ENCODE peak calls at places on chromosomes 11 and 22, in ten cellular contexts. One of them, this sample, is unnamed.

GRCh38 chr11:120239713-120240640 is at the start of gene POU2F3:
- DNase-seq in NCI-H345: peak
- DNase-seq in natural killer cell treated with Interleukin-12 subunit alpha and Interleukin-12 subunit beta and Interleukin-15 and Interleukin-18, amount 100 ng/mL, for 72 hours: no peak
- DNase-seq in OCI-LY7: no peak
- DNase-seq in NCI-H2171: peak
- DNase-seq in activated T-helper 9 cell treated with anti-CD3 and anti-CD28 coated beads, Interleukin-2, amount 50 U/mL, for 16 hours: no peak
- DNase-seq in CD14-positive monocyte: no peak
- DNase-seq in NCI-H1417: peak
- DNase-seq in cardiac muscle cell: peak
- DNase-seq in left colon: no peak
- DNase-seq in this sample: no peak

GRCh38 chr11:15599376-15599775 is 484.7 kb downstream of the INSC start:
- DNase-seq in NCI-H1417: no peak
- DNase-seq in CD14-positive monocyte: no peak
- DNase-seq in NCI-H345: no peak
- DNase-seq in activated T-helper 9 cell treated with anti-CD3 and anti-CD28 coated beads, Interleukin-2, amount 50 U/mL, for 16 hours: no peak
- DNase-seq in left colon: no peak
- DNase-seq in natural killer cell treated with Interleukin-12 subunit alpha and Interleukin-12 subunit beta and Interleukin-15 and Interleukin-18, amount 100 ng/mL, for 72 hours: no peak
- DNase-seq in NCI-H2171: no peak
- DNase-seq in OCI-LY7: no peak
- DNase-seq in cardiac muscle cell: no peak
- DNase-seq in this sample: no peak

GRCh38 chr11:844693-845644 is 2.3 kb downstream of the TSPAN4 start:
- DNase-seq in NCI-H2171: no peak
- DNase-seq in NCI-H345: no peak
- DNase-seq in OCI-LY7: peak
- DNase-seq in activated T-helper 9 cell treated with anti-CD3 and anti-CD28 coated beads, Interleukin-2, amount 50 U/mL, for 16 hours: no peak
- DNase-seq in CD14-positive monocyte: peak
- DNase-seq in natural killer cell treated with Interleukin-12 subunit alpha and Interleukin-12 subunit beta and Interleukin-15 and Interleukin-18, amount 100 ng/mL, for 72 hours: no peak
- DNase-seq in NCI-H1417: no peak
- DNase-seq in cardiac muscle cell: peak
- DNase-seq in left colon: peak
- DNase-seq in this sample: peak

GRCh38 chr22:26546282-26546681 is 34.0 kb upstream of the TFIP11 start:
- DNase-seq in NCI-H2171: no peak
- DNase-seq in NCI-H1417: peak
- DNase-seq in activated T-helper 9 cell treated with anti-CD3 and anti-CD28 coated beads, Interleukin-2, amount 50 U/mL, for 16 hours: no peak
- DNase-seq in natural killer cell treated with Interleukin-12 subunit alpha and Interleukin-12 subunit beta and Interleukin-15 and Interleukin-18, amount 100 ng/mL, for 72 hours: no peak
- DNase-seq in left colon: no peak
- DNase-seq in CD14-positive monocyte: no peak
- DNase-seq in OCI-LY7: no peak
- DNase-seq in cardiac muscle cell: no peak
- DNase-seq in NCI-H345: no peak
- DNase-seq in this sample: no peak

GRCh38 chr11:35083181-35084061 is 55.5 kb upstream of the CD44 start:
- DNase-seq in CD14-positive monocyte: peak
- DNase-seq in NCI-H2171: no peak
- DNase-seq in natural killer cell treated with Interleukin-12 subunit alpha and Interleukin-12 subunit beta and Interleukin-15 and Interleukin-18, amount 100 ng/mL, for 72 hours: peak
- DNase-seq in OCI-LY7: peak
- DNase-seq in left colon: peak
- DNase-seq in cardiac muscle cell: no peak
- DNase-seq in activated T-helper 9 cell treated with anti-CD3 and anti-CD28 coated beads, Interleukin-2, amount 50 U/mL, for 16 hours: peak
- DNase-seq in NCI-H345: no peak
- DNase-seq in NCI-H1417: peak
- DNase-seq in this sample: peak

GRCh38 chr11:15145635-15146034 is 30.9 kb downstream of the INSC start:
- DNase-seq in NCI-H2171: no peak
- DNase-seq in cardiac muscle cell: no peak
- DNase-seq in NCI-H345: no peak
- DNase-seq in activated T-helper 9 cell treated with anti-CD3 and anti-CD28 coated beads, Interleukin-2, amount 50 U/mL, for 16 hours: no peak
- DNase-seq in CD14-positive monocyte: no peak
- DNase-seq in OCI-LY7: no peak
- DNase-seq in natural killer cell treated with Interleukin-12 subunit alpha and Interleukin-12 subunit beta and Interleukin-15 and Interleukin-18, amount 100 ng/mL, for 72 hours: no peak
- DNase-seq in left colon: peak
- DNase-seq in NCI-H1417: no peak
- DNase-seq in this sample: no peak

GRCh38 chr11:120808616-120809050 is 215.3 kb upstream of the TBCEL start:
- DNase-seq in NCI-H2171: no peak
- DNase-seq in NCI-H345: no peak
- DNase-seq in activated T-helper 9 cell treated with anti-CD3 and anti-CD28 coated beads, Interleukin-2, amount 50 U/mL, for 16 hours: no peak
- DNase-seq in OCI-LY7: no peak
- DNase-seq in natural killer cell treated with Interleukin-12 subunit alpha and Interleukin-12 subunit beta and Interleukin-15 and Interleukin-18, amount 100 ng/mL, for 72 hours: no peak
- DNase-seq in left colon: no peak
- DNase-seq in cardiac muscle cell: no peak
- DNase-seq in NCI-H1417: no peak
- DNase-seq in CD14-positive monocyte: no peak
- DNase-seq in this sample: no peak

GRCh38 chr11:64132388-64132771 is 33.5 kb downstream of the MACROD1 start:
- DNase-seq in NCI-H345: no peak
- DNase-seq in activated T-helper 9 cell treated with anti-CD3 and anti-CD28 coated beads, Interleukin-2, amount 50 U/mL, for 16 hours: no peak
- DNase-seq in CD14-positive monocyte: no peak
- DNase-seq in natural killer cell treated with Interleukin-12 subunit alpha and Interleukin-12 subunit beta and Interleukin-15 and Interleukin-18, amount 100 ng/mL, for 72 hours: no peak
- DNase-seq in left colon: no peak
- DNase-seq in OCI-LY7: no peak
- DNase-seq in NCI-H1417: no peak
- DNase-seq in cardiac muscle cell: peak
- DNase-seq in NCI-H2171: no peak
- DNase-seq in this sample: peak

GRCh38 chr11:128900468-128900867 is 9.3 kb downstream of the KCNJ5 start:
- DNase-seq in NCI-H2171: no peak
- DNase-seq in NCI-H1417: no peak
- DNase-seq in CD14-positive monocyte: no peak
- DNase-seq in natural killer cell treated with Interleukin-12 subunit alpha and Interleukin-12 subunit beta and Interleukin-15 and Interleukin-18, amount 100 ng/mL, for 72 hours: no peak
- DNase-seq in activated T-helper 9 cell treated with anti-CD3 and anti-CD28 coated beads, Interleukin-2, amount 50 U/mL, for 16 hours: no peak
- DNase-seq in left colon: no peak
- DNase-seq in NCI-H345: no peak
- DNase-seq in cardiac muscle cell: no peak
- DNase-seq in OCI-LY7: no peak
- DNase-seq in this sample: no peak

GRCh38 chr11:21511835-21512440 is 680.9 kb upstream of the ANO5 start:
- DNase-seq in CD14-positive monocyte: peak
- DNase-seq in cardiac muscle cell: peak
- DNase-seq in natural killer cell treated with Interleukin-12 subunit alpha and Interleukin-12 subunit beta and Interleukin-15 and Interleukin-18, amount 100 ng/mL, for 72 hours: no peak
- DNase-seq in NCI-H1417: peak
- DNase-seq in activated T-helper 9 cell treated with anti-CD3 and anti-CD28 coated beads, Interleukin-2, amount 50 U/mL, for 16 hours: no peak
- DNase-seq in OCI-LY7: peak
- DNase-seq in NCI-H345: peak
- DNase-seq in NCI-H2171: no peak
- DNase-seq in left colon: peak
- DNase-seq in this sample: peak

GRCh38 chr11:127651888-127652221 is 651.3 kb upstream of the KIRREL3 start:
- DNase-seq in activated T-helper 9 cell treated with anti-CD3 and anti-CD28 coated beads, Interleukin-2, amount 50 U/mL, for 16 hours: no peak
- DNase-seq in OCI-LY7: no peak
- DNase-seq in left colon: no peak
- DNase-seq in NCI-H2171: no peak
- DNase-seq in NCI-H345: no peak
- DNase-seq in natural killer cell treated with Interleukin-12 subunit alpha and Interleukin-12 subunit beta and Interleukin-15 and Interleukin-18, amount 100 ng/mL, for 72 hours: no peak
- DNase-seq in CD14-positive monocyte: no peak
- DNase-seq in cardiac muscle cell: no peak
- DNase-seq in NCI-H1417: no peak
- DNase-seq in this sample: no peak

GRCh38 chr11:107666911-107667568 is 44.8 kb downstream of the SLN start:
- DNase-seq in left colon: no peak
- DNase-seq in activated T-helper 9 cell treated with anti-CD3 and anti-CD28 coated beads, Interleukin-2, amount 50 U/mL, for 16 hours: no peak
- DNase-seq in NCI-H2171: no peak
- DNase-seq in CD14-positive monocyte: no peak
- DNase-seq in natural killer cell treated with Interleukin-12 subunit alpha and Interleukin-12 subunit beta and Interleukin-15 and Interleukin-18, amount 100 ng/mL, for 72 hours: no peak
- DNase-seq in cardiac muscle cell: no peak
- DNase-seq in OCI-LY7: no peak
- DNase-seq in NCI-H345: no peak
- DNase-seq in NCI-H1417: no peak
- DNase-seq in this sample: no peak

GRCh38 chr11:123694551-123694950 is 40.1 kb upstream of the SCN3B start:
- DNase-seq in NCI-H2171: no peak
- DNase-seq in NCI-H1417: no peak
- DNase-seq in cardiac muscle cell: no peak
- DNase-seq in activated T-helper 9 cell treated with anti-CD3 and anti-CD28 coated beads, Interleukin-2, amount 50 U/mL, for 16 hours: no peak
- DNase-seq in natural killer cell treated with Interleukin-12 subunit alpha and Interleukin-12 subunit beta and Interleukin-15 and Interleukin-18, amount 100 ng/mL, for 72 hours: no peak
- DNase-seq in NCI-H345: no peak
- DNase-seq in OCI-LY7: no peak
- DNase-seq in left colon: no peak
- DNase-seq in CD14-positive monocyte: no peak
- DNase-seq in this sample: no peak

GRCh38 chr11:63768232-63769043 is at the start of gene ZFTA:
- DNase-seq in cardiac muscle cell: peak
- DNase-seq in natural killer cell treated with Interleukin-12 subunit alpha and Interleukin-12 subunit beta and Interleukin-15 and Interleukin-18, amount 100 ng/mL, for 72 hours: peak
- DNase-seq in NCI-H1417: peak
- DNase-seq in activated T-helper 9 cell treated with anti-CD3 and anti-CD28 coated beads, Interleukin-2, amount 50 U/mL, for 16 hours: peak
- DNase-seq in NCI-H345: peak
- DNase-seq in CD14-positive monocyte: no peak
- DNase-seq in left colon: peak
- DNase-seq in NCI-H2171: peak
- DNase-seq in OCI-LY7: peak
- DNase-seq in this sample: no peak

GRCh38 chr22:44554411-44554810 is 56.4 kb upstream of the RTL6 start:
- DNase-seq in activated T-helper 9 cell treated with anti-CD3 and anti-CD28 coated beads, Interleukin-2, amount 50 U/mL, for 16 hours: no peak
- DNase-seq in NCI-H345: no peak
- DNase-seq in natural killer cell treated with Interleukin-12 subunit alpha and Interleukin-12 subunit beta and Interleukin-15 and Interleukin-18, amount 100 ng/mL, for 72 hours: no peak
- DNase-seq in cardiac muscle cell: no peak
- DNase-seq in left colon: no peak
- DNase-seq in OCI-LY7: no peak
- DNase-seq in NCI-H2171: no peak
- DNase-seq in NCI-H1417: no peak
- DNase-seq in CD14-positive monocyte: no peak
- DNase-seq in this sample: no peak

GRCh38 chr11:44812971-44813370 is 86.2 kb downstream of the TSPAN18 start:
- DNase-seq in CD14-positive monocyte: no peak
- DNase-seq in OCI-LY7: no peak
- DNase-seq in cardiac muscle cell: no peak
- DNase-seq in left colon: no peak
- DNase-seq in natural killer cell treated with Interleukin-12 subunit alpha and Interleukin-12 subunit beta and Interleukin-15 and Interleukin-18, amount 100 ng/mL, for 72 hours: no peak
- DNase-seq in NCI-H1417: no peak
- DNase-seq in activated T-helper 9 cell treated with anti-CD3 and anti-CD28 coated beads, Interleukin-2, amount 50 U/mL, for 16 hours: no peak
- DNase-seq in NCI-H2171: no peak
- DNase-seq in NCI-H345: no peak
- DNase-seq in this sample: no peak

GRCh38 chr11:129894281-129895125 is 875 bp downstream of the NFRKB start:
- DNase-seq in left colon: no peak
- DNase-seq in NCI-H345: no peak
- DNase-seq in activated T-helper 9 cell treated with anti-CD3 and anti-CD28 coated beads, Interleukin-2, amount 50 U/mL, for 16 hours: no peak
- DNase-seq in CD14-positive monocyte: no peak
- DNase-seq in cardiac muscle cell: no peak
- DNase-seq in OCI-LY7: peak
- DNase-seq in NCI-H1417: no peak
- DNase-seq in NCI-H2171: no peak
- DNase-seq in natural killer cell treated with Interleukin-12 subunit alpha and Interleukin-12 subunit beta and Interleukin-15 and Interleukin-18, amount 100 ng/mL, for 72 hours: no peak
- DNase-seq in this sample: no peak

GRCh38 chr11:3920148-3920852 is 64.8 kb downstream of the STIM1 start:
- DNase-seq in NCI-H345: no peak
- DNase-seq in activated T-helper 9 cell treated with anti-CD3 and anti-CD28 coated beads, Interleukin-2, amount 50 U/mL, for 16 hours: peak
- DNase-seq in left colon: no peak
- DNase-seq in CD14-positive monocyte: peak
- DNase-seq in NCI-H1417: no peak
- DNase-seq in NCI-H2171: peak
- DNase-seq in natural killer cell treated with Interleukin-12 subunit alpha and Interleukin-12 subunit beta and Interleukin-15 and Interleukin-18, amount 100 ng/mL, for 72 hours: peak
- DNase-seq in cardiac muscle cell: no peak
- DNase-seq in OCI-LY7: no peak
- DNase-seq in this sample: no peak

GRCh38 chr11:85742873-85743275 is 56.9 kb upstream of the CCDC89 start:
- DNase-seq in left colon: no peak
- DNase-seq in NCI-H345: no peak
- DNase-seq in natural killer cell treated with Interleukin-12 subunit alpha and Interleukin-12 subunit beta and Interleukin-15 and Interleukin-18, amount 100 ng/mL, for 72 hours: no peak
- DNase-seq in NCI-H1417: no peak
- DNase-seq in OCI-LY7: no peak
- DNase-seq in CD14-positive monocyte: no peak
- DNase-seq in cardiac muscle cell: no peak
- DNase-seq in activated T-helper 9 cell treated with anti-CD3 and anti-CD28 coated beads, Interleukin-2, amount 50 U/mL, for 16 hours: no peak
- DNase-seq in NCI-H2171: no peak
- DNase-seq in this sample: no peak

GRCh38 chr11:19079643-19080440 is 19.3 kb upstream of the MRGPRX2 start:
- DNase-seq in left colon: no peak
- DNase-seq in activated T-helper 9 cell treated with anti-CD3 and anti-CD28 coated beads, Interleukin-2, amount 50 U/mL, for 16 hours: no peak
- DNase-seq in cardiac muscle cell: no peak
- DNase-seq in CD14-positive monocyte: no peak
- DNase-seq in OCI-LY7: no peak
- DNase-seq in NCI-H2171: no peak
- DNase-seq in natural killer cell treated with Interleukin-12 subunit alpha and Interleukin-12 subunit beta and Interleukin-15 and Interleukin-18, amount 100 ng/mL, for 72 hours: no peak
- DNase-seq in NCI-H345: no peak
- DNase-seq in NCI-H1417: no peak
- DNase-seq in this sample: peak

GRCh38 chr11:74671520-74672196 is 59.6 kb downstream of the CHRDL2 start:
- DNase-seq in NCI-H345: no peak
- DNase-seq in cardiac muscle cell: no peak
- DNase-seq in NCI-H1417: no peak
- DNase-seq in NCI-H2171: no peak
- DNase-seq in left colon: no peak
- DNase-seq in activated T-helper 9 cell treated with anti-CD3 and anti-CD28 coated beads, Interleukin-2, amount 50 U/mL, for 16 hours: no peak
- DNase-seq in natural killer cell treated with Interleukin-12 subunit alpha and Interleukin-12 subunit beta and Interleukin-15 and Interleukin-18, amount 100 ng/mL, for 72 hours: no peak
- DNase-seq in CD14-positive monocyte: no peak
- DNase-seq in OCI-LY7: no peak
- DNase-seq in this sample: no peak

GRCh38 chr22:19431641-19432091 is at the start of gene HIRA:
- DNase-seq in cardiac muscle cell: peak
- DNase-seq in natural killer cell treated with Interleukin-12 subunit alpha and Interleukin-12 subunit beta and Interleukin-15 and Interleukin-18, amount 100 ng/mL, for 72 hours: peak
- DNase-seq in OCI-LY7: peak
- DNase-seq in CD14-positive monocyte: peak
- DNase-seq in NCI-H2171: peak
- DNase-seq in left colon: peak
- DNase-seq in NCI-H1417: peak
- DNase-seq in NCI-H345: peak
- DNase-seq in activated T-helper 9 cell treated with anti-CD3 and anti-CD28 coated beads, Interleukin-2, amount 50 U/mL, for 16 hours: peak
- DNase-seq in this sample: peak

GRCh38 chr22:34019190-34019845 is 99.0 kb upstream of the LARGE1 start:
- DNase-seq in NCI-H1417: no peak
- DNase-seq in NCI-H345: no peak
- DNase-seq in NCI-H2171: no peak
- DNase-seq in CD14-positive monocyte: no peak
- DNase-seq in activated T-helper 9 cell treated with anti-CD3 and anti-CD28 coated beads, Interleukin-2, amount 50 U/mL, for 16 hours: no peak
- DNase-seq in left colon: no peak
- DNase-seq in cardiac muscle cell: no peak
- DNase-seq in OCI-LY7: no peak
- DNase-seq in natural killer cell treated with Interleukin-12 subunit alpha and Interleukin-12 subunit beta and Interleukin-15 and Interleukin-18, amount 100 ng/mL, for 72 hours: no peak
- DNase-seq in this sample: no peak

GRCh38 chr11:119320593-119321524 is 3.9 kb upstream of the MCAM start:
- DNase-seq in activated T-helper 9 cell treated with anti-CD3 and anti-CD28 coated beads, Interleukin-2, amount 50 U/mL, for 16 hours: peak
- DNase-seq in cardiac muscle cell: peak
- DNase-seq in natural killer cell treated with Interleukin-12 subunit alpha and Interleukin-12 subunit beta and Interleukin-15 and Interleukin-18, amount 100 ng/mL, for 72 hours: peak
- DNase-seq in CD14-positive monocyte: no peak
- DNase-seq in left colon: peak
- DNase-seq in NCI-H2171: no peak
- DNase-seq in NCI-H345: no peak
- DNase-seq in OCI-LY7: peak
- DNase-seq in NCI-H1417: no peak
- DNase-seq in this sample: no peak

GRCh38 chr22:35830305-35830704 is 112.6 kb downstream of the APOL5 start:
- DNase-seq in natural killer cell treated with Interleukin-12 subunit alpha and Interleukin-12 subunit beta and Interleukin-15 and Interleukin-18, amount 100 ng/mL, for 72 hours: no peak
- DNase-seq in activated T-helper 9 cell treated with anti-CD3 and anti-CD28 coated beads, Interleukin-2, amount 50 U/mL, for 16 hours: no peak
- DNase-seq in NCI-H2171: no peak
- DNase-seq in OCI-LY7: no peak
- DNase-seq in cardiac muscle cell: no peak
- DNase-seq in left colon: no peak
- DNase-seq in NCI-H1417: no peak
- DNase-seq in NCI-H345: no peak
- DNase-seq in CD14-positive monocyte: no peak
- DNase-seq in this sample: no peak

GRCh38 chr22:25728064-25728463 is 13.9 kb upstream of the MYO18B start:
- DNase-seq in NCI-H345: peak
- DNase-seq in natural killer cell treated with Interleukin-12 subunit alpha and Interleukin-12 subunit beta and Interleukin-15 and Interleukin-18, amount 100 ng/mL, for 72 hours: no peak
- DNase-seq in NCI-H2171: no peak
- DNase-seq in OCI-LY7: no peak
- DNase-seq in CD14-positive monocyte: no peak
- DNase-seq in left colon: no peak
- DNase-seq in cardiac muscle cell: peak
- DNase-seq in NCI-H1417: peak
- DNase-seq in activated T-helper 9 cell treated with anti-CD3 and anti-CD28 coated beads, Interleukin-2, amount 50 U/mL, for 16 hours: no peak
- DNase-seq in this sample: no peak

GRCh38 chr11:33704240-33705002 is 3.8 kb upstream of the C11orf91 start:
- DNase-seq in OCI-LY7: no peak
- DNase-seq in CD14-positive monocyte: no peak
- DNase-seq in activated T-helper 9 cell treated with anti-CD3 and anti-CD28 coated beads, Interleukin-2, amount 50 U/mL, for 16 hours: no peak
- DNase-seq in left colon: no peak
- DNase-seq in NCI-H1417: no peak
- DNase-seq in cardiac muscle cell: no peak
- DNase-seq in NCI-H345: no peak
- DNase-seq in natural killer cell treated with Interleukin-12 subunit alpha and Interleukin-12 subunit beta and Interleukin-15 and Interleukin-18, amount 100 ng/mL, for 72 hours: no peak
- DNase-seq in NCI-H2171: no peak
- DNase-seq in this sample: no peak

GRCh38 chr11:61693897-61694840 is 14.0 kb downstream of the DAGLA start:
- DNase-seq in left colon: peak
- DNase-seq in NCI-H2171: no peak
- DNase-seq in activated T-helper 9 cell treated with anti-CD3 and anti-CD28 coated beads, Interleukin-2, amount 50 U/mL, for 16 hours: no peak
- DNase-seq in cardiac muscle cell: no peak
- DNase-seq in CD14-positive monocyte: no peak
- DNase-seq in NCI-H345: peak
- DNase-seq in OCI-LY7: no peak
- DNase-seq in NCI-H1417: peak
- DNase-seq in natural killer cell treated with Interleukin-12 subunit alpha and Interleukin-12 subunit beta and Interleukin-15 and Interleukin-18, amount 100 ng/mL, for 72 hours: no peak
- DNase-seq in this sample: peak

This sample was measured in NCI-H446 treated with DMSO at 0.1 percent for 48 hours.